ENCODE peak calls at places on chromosomes 7 and 10, in five cellular contexts. A is AG09309, Z is RWPE1, T is heart left ventricle, G is GM12865. K is an unnamed sample.
A peak's percentile ranks its signal among the peaks of the same experiment; 100 is the strongest.

GRCh38 chr7:45702751-45703150 is 128.6 kb downstream of the ADCY1 start:
- DNase-seq in A (no peak), Z (no peak), T (peak; percentile 1), G (no peak), K (no peak)

GRCh38 chr7:154960063-154960790 is 42.7 kb downstream of the PAXIP1 start:
- DNase-seq in A (no peak), Z (no peak), T (no peak), G (no peak), K (no peak)

GRCh38 chr10:71075066-71075758 is 137.2 kb upstream of the UNC5B start:
- DNase-seq in A (no peak), Z (no peak), T (no peak), G (no peak), K (no peak)

GRCh38 chr10:70751356-70751755 is 33.8 kb downstream of the TBATA start:
- DNase-seq in A (no peak), Z (no peak), T (no peak), G (no peak), K (no peak)

GRCh38 chr10:33386926-33387325 is 52.5 kb upstream of the NRP1 start:
- DNase-seq in A (no peak), Z (no peak), T (no peak), G (no peak), K (no peak)

GRCh38 chr10:8255301-8255700 is 200.8 kb downstream of the GATA3 start:
- DNase-seq in A (no peak), Z (no peak), T (no peak), G (no peak), K (no peak)

GRCh38 chr10:116694253-116694926 is 48.0 kb downstream of the HSPA12A start:
- DNase-seq in A (no peak), Z (no peak), T (no peak), G (no peak), K (no peak)

GRCh38 chr7:5041047-5041446 is 4.6 kb upstream of the RBAK start:
- DNase-seq in A (no peak), Z (no peak), T (no peak), G (no peak), K (peak; percentile 30)

GRCh38 chr7:107711301-107711700 is 32.6 kb upstream of the CBLL1 start:
- DNase-seq in A (peak; percentile 43), Z (no peak), T (no peak), G (no peak), K (no peak)

GRCh38 chr7:73734619-73735525 is 3.7 kb downstream of the ABHD11 start:
- DNase-seq in A (peak; percentile 23), Z (peak; percentile 84), T (peak; percentile 47), G (peak; percentile 90), K (peak; percentile 89)

GRCh38 chr7:3559178-3559765 is 258.2 kb downstream of the SDK1 start:
- DNase-seq in A (no peak), Z (peak; percentile 89), T (peak; percentile 8), G (no peak), K (no peak)

GRCh38 chr7:41855798-41856197 is 152.9 kb upstream of the INHBA start:
- DNase-seq in A (no peak), Z (no peak), T (no peak), G (no peak), K (no peak)

GRCh38 chr7:42192851-42193456 is 44.1 kb downstream of the GLI3 start:
- DNase-seq in A (no peak), Z (no peak), T (no peak), G (no peak), K (no peak)

GRCh38 chr10:128469515-128469914 is 343.3 kb upstream of the MKI67 start:
- DNase-seq in A (no peak), Z (no peak), T (no peak), G (no peak), K (no peak)

GRCh38 chr7:25671087-25671486 is 442.8 kb upstream of the NPVF start:
- DNase-seq in A (no peak), Z (no peak), T (no peak), G (no peak), K (no peak)

GRCh38 chr10:22737587-22737986 is 23.2 kb upstream of the PIP4K2A start:
- DNase-seq in A (no peak), Z (peak; percentile 44), T (no peak), G (no peak), K (no peak)

GRCh38 chr10:102718220-102718619 is 3.8 kb downstream of the SFXN2 start:
- DNase-seq in A (no peak), Z (no peak), T (peak; percentile 53), G (no peak), K (no peak)